ENCODE peak calls at places on chromosomes 5 and 9, in four cellular contexts. Z is neural crest cell, A is GDM1, R is NCI-H1694. T is an unnamed sample.

GRCh38 chr9:90249094-90249493 is 393.5 kb downstream of the DIRAS2 start:
- DNase-seq in R (no peak), Z (no peak), A (no peak), T (no peak)

GRCh38 chr5:84783003-84783402 is 398.3 kb upstream of the EDIL3 start:
- DNase-seq in A (no peak), R (no peak), Z (no peak), T (no peak)

GRCh38 chr5:18078157-18078556 is 443.9 kb downstream of the TAF11L14 start:
- DNase-seq in Z (no peak), A (no peak), R (no peak), T (no peak)

GRCh38 chr5:141373673-141374317 is at the start of gene PCDHGA6:
- DNase-seq in R (no peak), Z (no peak), A (no peak), T (no peak)

GRCh38 chr5:94705427-94705826 is 87.0 kb downstream of the SLF1 start:
- DNase-seq in A (no peak), Z (no peak), R (no peak), T (no peak)

GRCh38 chr9:121566401-121567141 is 66.9 kb upstream of the GGTA1 start:
- DNase-seq in Z (no peak), A (no peak), R (peak; percentile 26), T (no peak)

GRCh38 chr9:14084867-14085266 is 229.1 kb downstream of the NFIB start:
- DNase-seq in A (no peak), R (no peak), Z (no peak), T (no peak)

GRCh38 chr5:407801-408268 is 35.1 kb upstream of the EXOC3 start:
- DNase-seq in A (no peak), R (no peak), Z (no peak), T (no peak)

GRCh38 chr9:37066139-37066725 is 32.2 kb upstream of the PAX5 start:
- DNase-seq in A (peak; percentile 16), Z (no peak), R (no peak), T (no peak)

GRCh38 chr9:104974053-104974983 is 46.4 kb upstream of the ABCA1 start:
- DNase-seq in R (no peak), A (no peak), Z (no peak), T (no peak)

GRCh38 chr5:64834037-64834436 is 65.3 kb downstream of the CWC27 start:
- DNase-seq in R (no peak), A (no peak), Z (no peak), T (no peak)

GRCh38 chr9:134637241-134637640 is 4.4 kb upstream of the COL5A1 start:
- DNase-seq in A (no peak), Z (no peak), R (no peak), T (no peak)